ENCODE peak calls at places on chromosome 10, in seven cellular contexts. Y is H9, N is IMR-90, Q is trophoblast cell, M is mesenchymal stem cell, L is neuronal stem cell, H is H1. V is an unnamed sample.

GRCh38 chr10:94403034-94403822 is 887 bp downstream of the TBC1D12 start:
- DNase-seq in Y (peak; percentile 47), Q (peak; percentile 58), N (peak; percentile 67), L (peak; percentile 21), M (peak; percentile 88), H (peak; percentile 75), V (peak; percentile 66)

GRCh38 chr10:119250641-119251314 is 43.4 kb downstream of the GRK5 start:
- DNase-seq in M (peak; percentile 95), N (peak; percentile 98), H (no peak), Y (no peak), Q (no peak), L (no peak), V (peak; percentile 37)

GRCh38 chr10:62183442-62183841 is 85.2 kb downstream of the RTKN2 start:
- DNase-seq in H (no peak), Q (no peak), Y (no peak), N (no peak), L (no peak), M (no peak), V (no peak)

GRCh38 chr10:63137306-63137705 is 4.2 kb downstream of the NRBF2 start:
- DNase-seq in M (peak; percentile 92), Y (no peak), H (no peak), L (no peak), Q (peak; percentile 24), N (peak; percentile 69), V (no peak)

GRCh38 chr10:130938051-130938450 is 373.5 kb downstream of the TCERG1L start:
- DNase-seq in M (no peak), L (no peak), Q (no peak), N (no peak), H (no peak), Y (no peak), V (no peak)

GRCh38 chr10:107733328-107733727 is 568.8 kb upstream of the SORCS1 start:
- DNase-seq in H (no peak), M (no peak), Y (no peak), N (peak; percentile 33), L (no peak), Q (no peak), V (no peak)

GRCh38 chr10:104328916-104329710 is 9.2 kb downstream of the ITPRIP start:
- DNase-seq in L (peak; percentile 79), H (no peak), N (peak; percentile 97), Y (peak; percentile 60), M (peak; percentile 95), Q (peak; percentile 100), V (peak; percentile 75)

GRCh38 chr10:116891208-116891607 is 41.9 kb downstream of the ENO4 start:
- DNase-seq in N (peak; percentile 94), L (no peak), H (no peak), Q (no peak), Y (no peak), M (peak; percentile 29), V (no peak)

GRCh38 chr10:16816142-16816541 is 1.1 kb downstream of the RSU1 start:
- DNase-seq in H (no peak), Y (no peak), M (peak; percentile 9), L (no peak), Q (peak; percentile 80), N (no peak), V (peak; percentile 12)

GRCh38 chr10:125060486-125060850 is 99.9 kb downstream of the CTBP2 start:
- DNase-seq in N (peak; percentile 56), L (no peak), Q (no peak), M (no peak), Y (no peak), H (no peak), V (no peak)

GRCh38 chr10:70186571-70186970 is 16.3 kb upstream of the SAR1A start:
- DNase-seq in H (no peak), L (no peak), Y (no peak), N (peak; percentile 76), M (no peak), Q (no peak), V (no peak)

GRCh38 chr10:122263971-122264370 is 7.1 kb upstream of the BTBD16 start:
- DNase-seq in N (peak; percentile 88), Y (no peak), Q (peak; percentile 93), H (no peak), M (peak; percentile 68), L (no peak), V (no peak)

GRCh38 chr10:690227-691161 is 1.0 kb upstream of the DIP2C start:
- DNase-seq in N (peak; percentile 37), Q (no peak), Y (no peak), M (peak; percentile 20), L (no peak), H (no peak), V (no peak)

GRCh38 chr10:26407406-26407969 is 30.7 kb upstream of the APBB1IP start:
- DNase-seq in M (peak; percentile 70), H (no peak), Y (no peak), N (no peak), L (no peak), Q (peak; percentile 96), V (peak; percentile 27)

GRCh38 chr10:26468691-26469090 is 30.6 kb downstream of the APBB1IP start:
- DNase-seq in L (no peak), H (no peak), M (no peak), N (no peak), Q (no peak), Y (no peak), V (no peak)

GRCh38 chr10:3995302-3996210 is 210.5 kb upstream of the KLF6 start:
- DNase-seq in M (peak; percentile 40), N (peak; percentile 88), Q (no peak), Y (no peak), H (no peak), L (no peak), V (no peak)

GRCh38 chr10:84469470-84469869 is 141.1 kb downstream of the CCSER2 start:
- DNase-seq in M (no peak), N (no peak), L (no peak), Q (peak; percentile 8), Y (no peak), H (no peak), V (no peak)

GRCh38 chr10:70122742-70123141 is 9.9 kb downstream of the AIFM2 start:
- DNase-seq in Y (no peak), L (no peak), M (peak; percentile 32), Q (peak; percentile 18), N (peak; percentile 21), H (no peak), V (no peak)

GRCh38 chr10:74900297-74900696 is 73.9 kb downstream of the KAT6B start:
- DNase-seq in N (no peak), Y (no peak), L (no peak), H (no peak), M (no peak), Q (no peak), V (no peak)

GRCh38 chr10:45464958-45465567 is 91.0 kb downstream of the ALOX5 start:
- DNase-seq in L (peak; percentile 57), N (peak; percentile 67), Y (peak; percentile 68), Q (peak; percentile 77), M (peak; percentile 71), H (peak; percentile 86), V (peak; percentile 70)

GRCh38 chr10:116000151-116000550 is 272.9 kb downstream of the GFRA1 start:
- DNase-seq in L (no peak), N (no peak), Y (no peak), M (no peak), Q (no peak), H (no peak), V (no peak)

GRCh38 chr10:44982114-44982460 is 3.5 kb upstream of the DEPP1 start:
- DNase-seq in M (no peak), H (no peak), Q (peak; percentile 21), L (no peak), N (no peak), Y (no peak), V (no peak)

GRCh38 chr10:79311581-79312407 is 35.5 kb upstream of the PPIF start:
- DNase-seq in Q (no peak), Y (no peak), H (no peak), M (no peak), N (no peak), L (no peak), V (no peak)

GRCh38 chr10:19488592-19489280 is 327.5 kb upstream of the PLXDC2 start:
- DNase-seq in H (peak; percentile 90), Q (peak; percentile 27), L (peak; percentile 20), Y (peak; percentile 92), N (no peak), M (peak; percentile 30), V (peak; percentile 83)

GRCh38 chr10:19499291-19499765 is 316.9 kb upstream of the PLXDC2 start:
- DNase-seq in Y (no peak), Q (no peak), M (no peak), H (no peak), N (no peak), L (no peak), V (no peak)

GRCh38 chr10:19498348-19499290 is 317.6 kb upstream of the PLXDC2 start:
- DNase-seq in M (no peak), L (no peak), N (peak; percentile 3), H (no peak), Q (peak; percentile 8), Y (no peak), V (no peak)

GRCh38 chr10:19493917-19494316 is 322.3 kb upstream of the PLXDC2 start:
- DNase-seq in N (no peak), H (no peak), L (no peak), Y (peak; percentile 39), Q (no peak), M (no peak), V (no peak)
- H2BK5ac ChIP-seq in N (no peak overlapping the region), H (no peak overlapping the region), L (no peak overlapping the region), Y (no peak overlapping the region), Q (no peak overlapping the region), M (no peak overlapping the region), V (no peak overlapping the region)

GRCh38 chr10:87101996-87102395 is 7.0 kb downstream of the SHLD2 start:
- DNase-seq in M (no peak), Y (no peak), H (no peak), L (no peak), Q (no peak), N (no peak), V (no peak)
- H4K8ac ChIP-seq in M (no peak overlapping the region), Y (no peak overlapping the region), H (no peak overlapping the region), L (no peak overlapping the region), Q (no peak overlapping the region), N (no peak overlapping the region), V (no peak overlapping the region)

DNA sequence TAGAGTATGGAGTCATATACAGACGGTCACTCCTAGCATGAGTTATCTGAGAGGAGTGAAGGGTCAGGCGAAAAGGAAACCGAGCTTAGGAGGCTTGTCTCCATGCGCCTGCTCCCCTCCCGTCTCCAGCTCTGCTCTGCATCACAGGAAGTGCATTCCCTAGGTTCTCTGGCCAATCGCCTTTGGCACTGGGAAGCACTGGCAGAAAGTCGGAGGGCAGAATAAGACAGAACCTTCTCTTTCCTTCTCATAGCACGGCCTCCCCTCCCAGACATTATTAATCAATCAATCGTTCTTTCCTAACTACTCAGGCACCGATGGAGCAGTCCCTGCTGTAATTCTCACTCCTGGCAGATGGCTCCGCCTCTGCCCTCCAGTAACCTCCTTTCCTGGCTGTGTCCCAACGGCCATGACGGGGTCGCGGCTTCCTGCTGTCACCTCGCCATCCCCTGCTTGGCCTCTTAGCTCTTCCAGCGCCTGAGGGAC is 177.1 kb downstream of the FRMD4A start:
- DNase-seq in N (peak; percentile 37), L (no peak), Y (peak; percentile 67), Q (peak; percentile 58), M (peak; percentile 18), H (peak; percentile 54), V (peak; percentile 66)
- H3K23ac ChIP-seq in N (peak overlapping the region; percentile 3), L (no peak overlapping the region), Y (no peak overlapping the region), Q (no peak overlapping the region), M (no peak overlapping the region), H (no peak overlapping the region), V (no peak overlapping the region)

DNA sequence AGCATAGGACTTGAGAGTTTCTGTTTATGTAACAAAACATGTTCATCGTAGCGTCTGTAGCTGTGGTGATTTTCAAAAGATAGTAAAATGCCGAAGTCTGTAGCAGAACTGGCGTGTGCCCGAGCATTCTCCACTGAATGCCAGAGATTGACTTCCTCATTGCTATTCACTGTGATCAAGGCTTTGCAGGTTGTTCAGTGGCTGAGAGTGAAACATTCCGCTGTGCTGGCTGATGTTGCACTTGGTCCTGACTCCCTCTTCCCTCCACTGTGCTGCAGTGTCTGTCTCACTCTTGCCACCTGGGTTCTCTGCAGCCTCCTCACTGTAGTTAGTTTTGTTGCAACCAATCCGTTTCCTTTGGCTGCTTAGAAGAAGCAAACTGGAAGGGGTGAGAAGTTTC is 37.6 kb downstream of the FHIP2A start:
- DNase-seq in Y (no peak), N (no peak), Q (peak; percentile 72), L (no peak), H (no peak), M (no peak), V (peak; percentile 42)
- H2BK5ac ChIP-seq in Y (no peak overlapping the region), N (peak overlapping the region; percentile 13), Q (no peak overlapping the region), L (no peak overlapping the region), H (no peak overlapping the region), M (no peak overlapping the region), V (no peak overlapping the region)

V was measured in mesendoderm.